ENCODE peak calls at places on chromosome 14, in four cellular contexts. R is HepG2, H is upper lobe of left lung, C is Panc1. D is an unnamed sample.

GRCh38 chr14:72402429-72402772 is 470.2 kb downstream of the RGS6 start:
- ATAC-seq in R (no peak), C (no peak), H (no peak), D (no peak)

GRCh38 chr14:72958548-72958947 is 32.3 kb downstream of the DCAF4 start:
- ATAC-seq in R (no peak), C (no peak), H (no peak), D (no peak)

GRCh38 chr14:95320076-95320895 is 578 bp upstream of the CLMN start:
- ATAC-seq in H (no peak), R (no peak), C (peak; percentile 4), D (peak; percentile 16)

GRCh38 chr14:67410313-67410712 is 1.7 kb downstream of the PLEK2 start:
- ATAC-seq in R (peak; percentile 79), C (no peak), H (no peak), D (no peak)

GRCh38 chr14:63248211-63248610 is 44.0 kb downstream of the RHOJ start:
- ATAC-seq in H (peak; percentile 80), R (no peak), C (no peak), D (peak; percentile 52)

GRCh38 chr14:58702466-58703148 is 64.8 kb downstream of the DACT1 start:
- ATAC-seq in H (no peak), R (no peak), C (no peak), D (no peak)

GRCh38 chr14:24674204-24674970 is 40.4 kb upstream of the GZMB start:
- ATAC-seq in H (no peak), C (no peak), R (no peak), D (no peak)

GRCh38 chr14:60657609-60657983 is 8.3 kb upstream of the SIX1 start:
- ATAC-seq in R (no peak), C (no peak), H (peak; percentile 2), D (no peak)

GRCh38 chr14:73503648-73504047 is 12.9 kb downstream of the RIOX1 start:
- ATAC-seq in C (no peak), R (no peak), H (no peak), D (no peak)

GRCh38 chr14:76938092-76938500 is 90.4 kb downstream of the IRF2BPL start:
- ATAC-seq in C (no peak), R (no peak), H (no peak), D (no peak)

GRCh38 chr14:103404920-103405319 is 19.7 kb downstream of the MARK3 start:
- ATAC-seq in R (no peak), C (no peak), H (peak; percentile 77), D (peak; percentile 58)

GRCh38 chr14:36582011-36582873 is at the start of gene NKX2-8:
- ATAC-seq in H (no peak), R (no peak), C (peak; percentile 52), D (no peak)

GRCh38 chr14:56216631-56217379 is 98.6 kb downstream of the PELI2 start:
- ATAC-seq in H (no peak), R (no peak), C (no peak), D (no peak)

GRCh38 chr14:66508846-66509621 is 1.1 kb downstream of the GPHN start:
- ATAC-seq in H (peak; percentile 36), R (peak; percentile 32), C (peak; percentile 16), D (no peak)

GRCh38 chr14:76710093-76711010 is 50.9 kb upstream of the VASH1 start:
- ATAC-seq in C (peak; percentile 78), H (peak; percentile 75), R (peak; percentile 26), D (peak; percentile 51)

GRCh38 chr14:55731881-55732498 is 152.0 kb downstream of the KTN1 start:
- ATAC-seq in R (peak; percentile 55), C (no peak), H (no peak), D (no peak)

GRCh38 chr14:102930753-102931579 is 8.5 kb downstream of the AMN start:
- ATAC-seq in H (no peak), C (peak; percentile 40), R (peak; percentile 6), D (no peak)

GRCh38 chr14:23380197-23381016 is 3.6 kb downstream of the CMTM5 start:
- ATAC-seq in C (peak; percentile 70), H (no peak), R (peak; percentile 13), D (no peak)

GRCh38 chr14:68145036-68145435 is 325.5 kb downstream of the RAD51B start:
- ATAC-seq in C (no peak), R (no peak), H (no peak), D (no peak)

GRCh38 chr14:102080183-102081080 is 6.4 kb downstream of the HSP90AA1 start:
- ATAC-seq in R (no peak), H (no peak), C (no peak), D (no peak)

GRCh38 chr14:32578181-32578580 is 249.1 kb downstream of the AKAP6 start:
- ATAC-seq in R (no peak), H (no peak), C (no peak), D (no peak)

GRCh38 chr14:94066089-94066676 is 14.8 kb downstream of the DDX24 start:
- ATAC-seq in C (peak; percentile 56), R (peak; percentile 71), H (no peak), D (no peak)

GRCh38 chr14:66085662-66086061 is 400.5 kb upstream of the CCDC196 start:
- ATAC-seq in H (no peak), C (no peak), R (no peak), D (no peak)

GRCh38 chr14:68181395-68182326 is 362.1 kb downstream of the RAD51B start:
- ATAC-seq in C (peak; percentile 82), H (peak; percentile 14), R (peak; percentile 66), D (no peak)

GRCh38 chr14:58270628-58271027 is 26.0 kb downstream of the PSMA3 start:
- ATAC-seq in R (no peak), C (no peak), H (no peak), D (no peak)

GRCh38 chr14:90661881-90662280 is 154.3 kb downstream of the TTC7B start:
- ATAC-seq in C (no peak), R (no peak), H (peak; percentile 23), D (no peak)

GRCh38 chr14:60760648-60761364 is 26.2 kb downstream of the MNAT1 start:
- ATAC-seq in C (no peak), H (no peak), R (no peak), D (no peak)

GRCh38 chr14:89340200-89340667 is 76.8 kb downstream of the FOXN3 start:
- ATAC-seq in R (peak; percentile 67), C (no peak), H (peak; percentile 41), D (peak; percentile 69)

DNA sequence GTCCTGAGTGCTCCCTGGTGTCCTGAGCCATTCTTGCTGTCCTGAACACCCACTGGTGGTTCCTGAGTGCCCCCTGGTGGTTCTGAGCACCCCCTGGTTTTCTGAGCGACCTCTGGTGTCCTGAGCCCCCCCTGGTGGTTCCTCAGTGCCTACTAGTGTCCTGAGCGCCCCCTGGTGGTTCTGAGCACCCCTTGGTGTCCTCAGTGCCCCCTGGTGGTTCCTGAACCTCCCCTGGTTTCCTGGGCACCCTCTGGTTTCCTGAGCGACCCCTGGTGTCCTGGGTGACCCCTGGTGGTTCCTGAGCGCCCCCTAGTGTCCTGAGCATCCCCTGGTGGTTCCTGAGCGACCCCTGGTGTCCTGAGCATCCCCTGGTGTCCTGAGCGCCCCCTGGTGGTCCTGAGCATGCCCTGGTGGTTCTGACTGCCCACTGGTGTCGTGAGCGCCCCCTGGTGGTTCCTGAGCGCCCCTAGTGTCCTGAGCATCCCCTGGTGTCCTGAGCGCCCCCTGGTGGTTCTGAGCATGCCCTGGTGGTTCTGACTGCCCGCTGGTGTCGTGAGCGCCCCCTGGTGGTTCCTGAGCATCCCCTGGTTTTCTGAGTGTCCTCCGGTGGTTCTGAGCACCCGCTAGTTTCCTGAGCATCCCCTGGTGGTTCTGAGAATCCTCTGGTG is 473.1 kb downstream of the TMEM121 start:
- ATAC-seq in H (peak; percentile 68), R (no peak), C (no peak), D (no peak)
- TF ChIP-seq CTCF in H (peak; percentile 46), R (peak; percentile 31), C (peak; percentile 20), D (no peak)

GRCh38 chr14:105475269-105475915 is 771 bp downstream of the CRIP2 start:
- ATAC-seq in H (peak; percentile 10), R (peak; percentile 11), C (no peak), D (peak; percentile 14)

GRCh38 chr14:105477659-105478623 is 3.3 kb downstream of the CRIP2 start:
- ATAC-seq in R (no peak), C (no peak), H (no peak), D (no peak)

GRCh38 chr14:105476937-105477658 is 2.5 kb downstream of the CRIP2 start:
- ATAC-seq in R (no peak), H (no peak), C (no peak), D (no peak)

GRCh38 chr14:105474478-105475268 is at the start of gene CRIP2:
- ATAC-seq in H (peak; percentile 50), R (peak; percentile 1), C (peak; percentile 46), D (peak; percentile 49)

DNA sequence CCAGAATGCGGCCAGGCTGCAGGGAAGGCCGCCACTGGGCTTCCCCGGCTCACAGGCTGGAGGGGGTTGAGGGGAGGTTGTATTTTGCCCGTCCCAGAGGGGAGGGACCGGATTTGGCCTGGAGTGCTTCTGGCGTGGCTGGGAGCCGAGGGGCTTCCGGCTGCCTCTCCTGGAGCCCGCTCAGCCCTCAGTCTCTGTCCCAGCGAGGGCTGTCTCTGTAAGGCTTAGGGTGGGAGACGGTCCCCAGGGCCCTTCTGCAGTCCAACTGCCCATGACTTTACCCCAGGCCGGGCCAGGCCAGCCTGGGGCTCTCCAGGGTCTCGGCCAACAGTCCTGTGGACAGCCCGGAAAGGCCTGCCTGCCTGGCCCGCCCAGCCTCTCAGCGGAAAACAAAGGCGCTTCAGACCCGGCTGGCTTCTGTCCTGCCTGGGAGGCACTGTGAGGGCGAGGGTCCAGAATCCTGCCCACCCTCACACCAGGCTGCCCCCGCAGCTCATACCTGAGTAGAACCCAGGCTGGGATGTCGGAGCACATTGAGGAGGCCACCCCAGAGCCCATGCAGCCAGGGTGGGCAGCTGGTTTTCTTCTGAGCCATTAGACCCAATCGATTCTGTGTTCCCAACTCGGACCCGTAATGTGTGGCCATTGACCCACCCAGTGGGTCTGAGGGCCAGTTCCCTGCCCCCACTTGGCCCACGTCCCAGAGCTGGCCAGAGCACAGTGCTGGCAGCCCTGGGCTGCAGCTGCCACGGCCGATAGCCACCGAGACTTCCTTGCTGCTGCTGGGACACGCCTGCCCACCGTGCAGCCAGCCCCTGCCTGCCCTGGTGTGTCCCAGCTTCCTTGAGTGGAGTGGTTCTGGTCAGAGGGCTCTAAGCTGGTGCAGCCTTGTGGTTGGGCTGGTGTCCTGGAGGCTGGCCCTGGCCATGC is 1.6 kb downstream of the CRIP2 start:
- ATAC-seq in H (peak; percentile 1), C (peak; percentile 1), R (peak; percentile 53), D (peak; percentile 22)
- H3K27ac ChIP-seq in H (peak overlapping the region; percentile 92), C (peak overlapping the region; percentile 82), R (peak overlapping the region; percentile 82), D (peak overlapping the region; percentile 96)

GRCh38 chr14:50319293-50319692 is 7.2 kb downstream of the DMAC2L start:
- ATAC-seq in H (no peak), R (no peak), C (no peak), D (no peak)

GRCh38 chr14:50319721-50320120 is 7.6 kb downstream of the DMAC2L start:
- ATAC-seq in H (no peak), R (no peak), C (no peak), D (no peak)

GRCh38 chr14:50320279-50320678 is 8.2 kb downstream of the DMAC2L start:
- ATAC-seq in H (peak; percentile 59), R (no peak), C (no peak), D (peak; percentile 48)

GRCh38 chr14:50318031-50318626 is 6.0 kb downstream of the DMAC2L start:
- ATAC-seq in C (no peak), H (no peak), R (no peak), D (no peak)

GRCh38 chr14:50321009-50321660 is 9.0 kb downstream of the DMAC2L start:
- ATAC-seq in H (peak; percentile 98), R (peak; percentile 96), C (peak; percentile 99), D (peak; percentile 94)
- TF ChIP-seq POLR2AphosphoS5 in H (peak; percentile 46), R (no peak), C (no peak), D (peak; percentile 20)

DNA sequence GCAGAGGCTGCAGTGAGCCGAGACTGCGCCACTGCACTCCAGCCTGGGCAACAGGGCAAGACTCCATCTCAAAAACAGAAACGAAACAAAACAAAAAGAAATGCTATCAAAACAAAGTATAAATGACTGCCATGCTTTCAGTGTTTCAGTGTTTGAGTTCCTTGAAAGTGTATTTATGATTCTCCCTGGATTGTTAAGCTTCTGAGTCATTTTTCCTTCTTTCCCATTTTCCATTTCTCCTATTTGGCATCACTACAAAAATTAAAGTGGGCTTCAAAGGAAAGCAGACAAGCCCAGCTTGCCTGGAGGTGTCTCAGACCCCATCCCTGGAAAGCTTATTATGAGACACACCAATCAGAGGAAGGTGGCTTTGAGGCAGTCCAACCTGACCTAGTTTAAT is 35.1 kb downstream of the NIN start:
- ATAC-seq in H (no peak), C (no peak), R (no peak), D (no peak)
- TF ChIP-seq CTCF in H (no peak), C (no peak), R (no peak), D (no peak)

D was measured in gastroesophageal sphincter.